ENCODE peak calls at places on chromosomes 13 and 19, in eight cellular contexts. G, K, H, Y, X, U, C and L are unnamed samples.

GRCh38 chr19:18832331-18833140 is 777 bp downstream of the UPF1 start:
- DNase-seq in C (no peak), H (no peak), X (peak), K (peak), U (no peak), G (no peak), Y (no peak), L (no peak)

GRCh38 chr13:23359882-23360281 is 73.6 kb downstream of the SACS start:
- DNase-seq in Y (no peak), C (no peak), G (no peak), K (no peak), H (no peak), U (no peak), X (no peak), L (no peak)

GRCh38 chr13:31053098-31053497 is 108.6 kb downstream of the HSPH1 start:
- DNase-seq in X (no peak), G (no peak), C (no peak), H (no peak), K (no peak), U (no peak), Y (no peak), L (no peak)

GRCh38 chr19:44662686-44663085 is 8.6 kb upstream of the CEACAM19 start:
- DNase-seq in Y (no peak), G (no peak), H (peak), X (no peak), K (no peak), U (no peak), C (no peak), L (no peak)

GRCh38 chr13:40230833-40231266 is 435.6 kb downstream of the FOXO1 start:
- DNase-seq in H (peak), C (no peak), G (no peak), U (no peak), K (no peak), Y (no peak), X (peak), L (no peak)

GRCh38 chr19:53873451-53874383 is 6.0 kb downstream of the MYADM start:
- DNase-seq in C (no peak), U (no peak), G (no peak), K (peak), Y (no peak), X (no peak), H (no peak), L (no peak)

GRCh38 chr19:17682273-17682672 is 5.9 kb downstream of the UNC13A start:
- DNase-seq in G (no peak), X (no peak), K (no peak), H (no peak), C (no peak), U (no peak), Y (no peak), L (no peak)

GRCh38 chr13:36975172-36975571 is 24.0 kb downstream of the ALG5 start:
- DNase-seq in X (no peak), U (no peak), K (peak), Y (no peak), H (no peak), C (no peak), G (no peak), L (no peak)

GRCh38 chr13:41053384-41053826 is 7.9 kb upstream of the WBP4 start:
- DNase-seq in K (no peak), X (no peak), G (no peak), Y (no peak), H (no peak), C (no peak), U (no peak), L (no peak)

GRCh38 chr13:110280996-110281688 is 25.8 kb downstream of the COL4A1 start:
- DNase-seq in Y (no peak), H (no peak), X (no peak), G (no peak), U (no peak), K (no peak), C (no peak), L (no peak)

GRCh38 chr19:55676889-55677505 is 2.0 kb downstream of the EPN1 start:
- DNase-seq in U (no peak), H (no peak), G (no peak), K (peak), C (no peak), X (no peak), Y (no peak), L (no peak)

GRCh38 chr19:6997679-6998445 is 23.4 kb downstream of the MBD3L2B start:
- DNase-seq in U (no peak), G (no peak), Y (no peak), X (no peak), C (no peak), H (no peak), K (no peak), L (no peak)

GRCh38 chr13:73173160-73173905 is 114.5 kb downstream of the KLF5 start:
- DNase-seq in K (no peak), Y (peak), U (no peak), H (no peak), G (no peak), C (peak), X (no peak), L (no peak)

GRCh38 chr13:28611021-28611420 is 47.9 kb upstream of the POMP start:
- DNase-seq in U (no peak), X (no peak), C (no peak), K (no peak), H (no peak), Y (no peak), G (no peak), L (no peak)

GRCh38 chr13:97142452-97142851 is 79.7 kb upstream of the MBNL2 start:
- DNase-seq in Y (no peak), G (no peak), H (no peak), X (peak), K (peak), U (no peak), C (no peak), L (no peak)

GRCh38 chr13:48969685-48970084 is 6.0 kb upstream of the FNDC3A start:
- DNase-seq in U (no peak), X (no peak), K (peak), C (no peak), H (no peak), G (no peak), Y (no peak), L (no peak)

GRCh38 chr13:94705081-94705751 is 7.1 kb downstream of the SOX21 start:
- DNase-seq in K (no peak), Y (no peak), U (no peak), G (no peak), C (no peak), H (no peak), X (no peak), L (no peak)

GRCh38 chr19:5651361-5651760 is 28.5 kb downstream of the SAFB start:
- DNase-seq in G (no peak), X (no peak), C (no peak), H (no peak), U (no peak), Y (no peak), K (no peak), L (no peak)

GRCh38 chr19:13892885-13893284 is 13.0 kb downstream of the BRME1 start:
- DNase-seq in X (no peak), H (no peak), Y (no peak), G (no peak), K (no peak), C (no peak), U (no peak), L (no peak)

GRCh38 chr13:87680298-87680697 is 9.1 kb downstream of the SLITRK5 start:
- DNase-seq in H (peak), X (peak), Y (peak), K (peak), U (no peak), C (peak), G (no peak), L (no peak)

GRCh38 chr19:9793051-9793591 is 24.6 kb upstream of the ZNF846 start:
- DNase-seq in K (no peak), X (no peak), Y (no peak), H (peak), U (peak), C (peak), G (peak), L (peak)